ENCODE peak calls at places on chromosome 1, in five cellular contexts. H is progenitor cell of endocrine pancreas; P is D721Med; E is CD4-positive, alpha-beta T cell; Z is breast epithelium. Y is an unnamed sample.
A peak's percentile ranks its signal among the peaks of the same experiment; 100 is the strongest.

GRCh38 chr1:223834660-223835263 is 11.0 kb downstream of the TP53BP2 start:
- DNase-seq in P (no peak), H (no peak), Z (no peak), E (no peak), Y (no peak)

GRCh38 chr1:11729498-11730428 is 6.2 kb upstream of the AGTRAP start:
- DNase-seq in P (no peak), Z (no peak), H (no peak), E (no peak), Y (no peak)

GRCh38 chr1:156821801-156822200 is 5.2 kb upstream of the SH2D2A start:
- DNase-seq in P (no peak), Z (no peak), H (no peak), E (no peak), Y (no peak)

GRCh38 chr1:153253693-153254092 is 5.8 kb upstream of the LORICRIN start:
- DNase-seq in Z (no peak), E (no peak), P (no peak), H (no peak), Y (no peak)

GRCh38 chr1:109089242-109090015 is 1.1 kb upstream of the TMEM167B start:
- DNase-seq in E (no peak), P (no peak), H (no peak), Z (peak; percentile 66), Y (no peak)

GRCh38 chr1:215824245-215824644 is 257.1 kb downstream of the KCTD3 start:
- DNase-seq in E (no peak), Z (no peak), H (no peak), P (no peak), Y (peak; percentile 4)

GRCh38 chr1:76285578-76286135 is 211.1 kb downstream of the ST6GALNAC3 start:
- DNase-seq in P (no peak), E (no peak), H (no peak), Z (no peak), Y (no peak)

GRCh38 chr1:184186167-184186566 is 134.6 kb downstream of the TSEN15 start:
- DNase-seq in P (no peak), H (no peak), Z (no peak), E (no peak), Y (no peak)

GRCh38 chr1:52142220-52143153 is 598 bp downstream of the ZFYVE9 start:
- DNase-seq in E (peak; percentile 8), H (peak; percentile 35), Z (peak; percentile 19), P (no peak), Y (peak; percentile 23)

GRCh38 chr1:66402194-66402593 is 131.8 kb upstream of the SGIP1 start:
- DNase-seq in Z (no peak), E (no peak), P (no peak), H (no peak), Y (no peak)

GRCh38 chr1:45685308-45686080 is 839 bp downstream of the GPBP1L1 start:
- DNase-seq in P (no peak), H (no peak), E (no peak), Z (no peak), Y (no peak)

GRCh38 chr1:10529772-10530171 is 55.0 kb downstream of the PEX14 start:
- DNase-seq in Z (no peak), P (no peak), H (no peak), E (no peak), Y (no peak)

GRCh38 chr1:12594966-12595838 is 22.8 kb downstream of the DHRS3 start:
- DNase-seq in P (no peak), E (no peak), H (peak; percentile 53), Z (peak; percentile 89), Y (no peak)

GRCh38 chr1:230713915-230714764 is at the start of gene AGT:
- DNase-seq in P (no peak), E (no peak), H (no peak), Z (peak; percentile 32), Y (peak; percentile 68)

GRCh38 chr1:161486806-161487482 is 18.3 kb upstream of the FCGR2A start:
- DNase-seq in H (no peak), E (peak; percentile 7), P (peak; percentile 53), Z (no peak), Y (peak; percentile 8)

GRCh38 chr1:200889571-200889970 is 5.1 kb upstream of the INAVA start:
- DNase-seq in E (no peak), H (no peak), Z (no peak), P (no peak), Y (no peak)

GRCh38 chr1:224182057-224182865 is 779 bp upstream of the DEGS1 start:
- DNase-seq in E (peak; percentile 45), P (peak; percentile 28), Z (no peak), H (no peak), Y (no peak)

GRCh38 chr1:205933672-205934618 is 9.3 kb downstream of the SLC26A9 start:
- DNase-seq in E (no peak), Z (peak; percentile 75), P (no peak), H (no peak), Y (no peak)

GRCh38 chr1:90919900-90920299 is 101.9 kb downstream of the ZNF644 start:
- DNase-seq in Z (no peak), H (no peak), P (no peak), E (no peak), Y (no peak)

GRCh38 chr1:212514056-212514614 is 81.4 kb downstream of the NENF start:
- DNase-seq in E (no peak), H (no peak), Z (no peak), P (no peak), Y (peak; percentile 47)

GRCh38 chr1:153752561-153753195 is 22.5 kb upstream of the SLC27A3 start:
- DNase-seq in E (no peak), Z (peak; percentile 39), P (no peak), H (no peak), Y (no peak)

GRCh38 chr1:233368106-233368783 is 40.7 kb downstream of the MAP3K21 start:
- DNase-seq in Z (no peak), P (no peak), E (no peak), H (no peak), Y (no peak)

GRCh38 chr1:65281846-65282245 is 27.5 kb upstream of the DNAJC6 start:
- DNase-seq in H (no peak), E (no peak), Z (no peak), P (no peak), Y (no peak)

GRCh38 chr1:211511947-211512346 is 20.0 kb upstream of the RD3 start:
- DNase-seq in E (no peak), H (no peak), Z (no peak), P (no peak), Y (peak; percentile 53)

GRCh38 chr1:37931148-37931492 is 15.7 kb downstream of the INPP5B start:
- DNase-seq in H (no peak), P (no peak), E (no peak), Z (no peak), Y (no peak)

GRCh38 chr1:234841710-234842231 is 231.8 kb upstream of the IRF2BP2 start:
- DNase-seq in E (no peak), Z (no peak), P (no peak), H (no peak), Y (no peak)

GRCh38 chr1:208782186-208782585 is 538.0 kb upstream of the PLXNA2 start:
- DNase-seq in P (no peak), Z (no peak), H (no peak), E (no peak), Y (no peak)

GRCh38 chr1:244626709-244627108 is 26.2 kb upstream of the DESI2 start:
- DNase-seq in E (no peak), Z (no peak), P (no peak), H (no peak), Y (no peak)

GRCh38 chr1:118937413-118937812 is 50.7 kb downstream of the TBX15 start:
- DNase-seq in Z (no peak), P (no peak), E (no peak), H (no peak), Y (no peak)

GRCh38 chr1:229440821-229441537 is 7.1 kb upstream of the ACTA1 start:
- DNase-seq in P (no peak), E (no peak), H (no peak), Z (no peak), Y (peak; percentile 51)

GRCh38 chr1:223479718-223480425 is 86.7 kb downstream of the CCDC185 start:
- DNase-seq in Z (no peak), H (no peak), P (no peak), E (no peak), Y (no peak)

DNA sequence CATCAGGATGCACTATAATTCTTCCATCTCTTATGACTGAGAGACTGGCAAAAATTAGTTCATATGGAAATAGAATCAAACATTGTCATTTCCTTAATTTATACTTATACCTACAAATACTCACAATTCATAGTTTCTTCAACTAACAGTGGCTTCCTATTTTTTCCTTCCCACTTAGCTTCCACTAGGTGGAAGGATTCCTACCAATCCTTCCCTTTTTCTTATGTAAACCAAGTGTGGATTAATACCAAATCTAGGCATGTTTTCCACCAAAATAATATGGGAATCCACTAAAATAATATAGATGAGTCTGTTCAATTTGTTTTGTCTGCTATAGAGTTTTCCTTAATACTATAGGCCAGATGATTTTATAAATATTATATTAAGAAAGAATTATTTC is 1537.1 kb downstream of the PLA2G4A start:
- DNase-seq in Z (no peak), P (no peak), E (no peak), H (no peak), Y (no peak)
- TF ChIP-seq CTCF in Z (no peak), P (no peak), E (no peak), H (peak; percentile 10), Y (no peak)

GRCh38 chr1:26820784-26821269 is 5.7 kb upstream of the ZDHHC18 start:
- DNase-seq in H (no peak), E (no peak), P (no peak), Z (no peak), Y (no peak)
- TF ChIP-seq CTCF in H (no peak), E (peak; percentile 60), P (peak; percentile 27), Z (no peak), Y (no peak)

GRCh38 chr1:85074365-85074964 is 26.2 kb upstream of the MCOLN3 start:
- DNase-seq in H (no peak), E (no peak), P (no peak), Z (no peak), Y (no peak)

GRCh38 chr1:85078903-85079302 is 30.6 kb upstream of the MCOLN3 start:
- DNase-seq in E (no peak), P (no peak), H (no peak), Z (no peak), Y (no peak)
- TF ChIP-seq CTCF in E (no peak), P (peak; percentile 30), H (no peak), Z (no peak), Y (peak; percentile 22)

GRCh38 chr1:228226956-228227791 is 19.3 kb downstream of the OBSCN start:
- DNase-seq in E (no peak), H (no peak), P (peak; percentile 33), Z (no peak), Y (no peak)
- TF ChIP-seq CTCF in E (no peak), H (no peak), P (peak; percentile 68), Z (no peak), Y (no peak)

GRCh38 chr1:19374402-19374801 is 62.3 kb downstream of the SLC66A1 start:
- DNase-seq in P (no peak), H (peak; percentile 30), Z (no peak), E (no peak), Y (no peak)
- TF ChIP-seq CTCF in P (no peak), H (peak; percentile 73), Z (no peak), E (no peak), Y (peak; percentile 49)

GRCh38 chr1:63935148-63935547 is 161.3 kb downstream of the ROR1 start:
- DNase-seq in E (no peak), H (no peak), Z (no peak), P (no peak), Y (no peak)
- TF ChIP-seq CTCF in E (no peak), H (peak; percentile 9), Z (no peak), P (peak; percentile 37), Y (peak; percentile 33)

GRCh38 chr1:117171900-117172501 is 38.7 kb downstream of the VTCN1 start:
- DNase-seq in Z (peak; percentile 77), P (no peak), H (no peak), E (no peak), Y (peak; percentile 84)
- TF ChIP-seq CTCF in Z (no peak), P (no peak), H (no peak), E (no peak), Y (no peak)

Y was measured in astrocyte of the cerebellum.